ENCODE peak calls at places on chromosomes 2 and 18, in seven cellular contexts. H is activated gamma-delta T cell; A is cardiac fibroblast; P is fibroblast of lung; B is mesenteric fat pad; Z is CD4-positive, alpha-beta T cell; R is skeletal muscle cell. O is an unnamed sample.

GRCh38 chr2:70523996-70524965 is 29.3 kb downstream of the TGFA start:
- DNase-seq in B (no peak), H (no peak), Z (no peak), R (no peak), A (peak), P (no peak), O (peak)

GRCh38 chr2:205902041-205902898 is 183.7 kb downstream of the INO80D start:
- DNase-seq in Z (no peak), B (no peak), R (no peak), H (no peak), A (no peak), P (peak), O (peak)

GRCh38 chr18:23629444-23629946 is 33.2 kb downstream of the ANKRD29 start:
- DNase-seq in B (no peak), R (no peak), Z (no peak), P (no peak), H (no peak), A (no peak), O (no peak)

GRCh38 chr2:144518744-144519596 is 949 bp downstream of the ZEB2 start:
- DNase-seq in H (no peak), B (no peak), R (no peak), A (no peak), P (peak), Z (no peak), O (peak)

GRCh38 chr2:50547521-50547920 is 484.4 kb downstream of the NRXN1 start:
- DNase-seq in Z (no peak), B (no peak), H (no peak), A (no peak), P (peak), R (peak), O (peak)

GRCh38 chr18:22211660-22212059 is 42.3 kb downstream of the GATA6 start:
- DNase-seq in P (no peak), Z (no peak), B (no peak), H (no peak), R (no peak), A (peak), O (no peak)

GRCh38 chr18:59464521-59464920 is 105.5 kb upstream of the LMAN1 start:
- DNase-seq in R (no peak), B (no peak), H (no peak), A (no peak), Z (no peak), P (no peak), O (no peak)

GRCh38 chr2:45055261-45055660 is 46.0 kb upstream of the SIX2 start:
- DNase-seq in Z (no peak), H (no peak), B (no peak), R (no peak), A (no peak), P (no peak), O (no peak)

GRCh38 chr18:79965119-79965902 is 868 bp downstream of the HSBP1L1 start:
- DNase-seq in P (peak), H (no peak), A (peak), B (no peak), Z (no peak), R (no peak), O (peak)

GRCh38 chr2:241620419-241620769 is 16.6 kb downstream of the THAP4 start:
- DNase-seq in H (no peak), Z (no peak), B (no peak), P (peak), R (peak), A (peak), O (peak)

GRCh38 chr2:193695367-193695766 is 1500.6 kb upstream of the TMEFF2 start:
- DNase-seq in Z (no peak), H (no peak), R (peak), P (peak), B (no peak), A (peak), O (peak)

GRCh38 chr2:70340921-70341765 is 39.3 kb upstream of the FAM136A start:
- DNase-seq in Z (peak), B (no peak), R (no peak), H (no peak), A (peak), P (peak), O (no peak)

GRCh38 chr2:239266779-239267410 is 133.9 kb downstream of the HDAC4 start:
- DNase-seq in P (no peak), A (no peak), Z (no peak), R (no peak), B (peak), H (no peak), O (no peak)

GRCh38 chr2:106339156-106339555 is 129.1 kb downstream of the RGPD3 start:
- DNase-seq in H (no peak), A (no peak), B (no peak), Z (no peak), R (no peak), P (no peak), O (no peak)

GRCh38 chr2:200699310-200699709 is 112.4 kb upstream of the BZW1 start:
- DNase-seq in H (no peak), R (no peak), A (no peak), P (no peak), B (no peak), Z (no peak), O (no peak)

GRCh38 chr2:197042613-197043248 is 116.2 kb upstream of the PGAP1 start:
- DNase-seq in B (no peak), A (no peak), P (no peak), Z (no peak), R (no peak), H (no peak), O (no peak)

GRCh38 chr2:23940976-23941605 is 828 bp downstream of the UBXN2A start:
- DNase-seq in B (no peak), A (peak), P (peak), R (no peak), H (no peak), Z (no peak), O (peak)

GRCh38 chr2:21451418-21451817 is 327.6 kb downstream of the TDRD15 start:
- DNase-seq in Z (no peak), H (no peak), A (no peak), P (no peak), R (no peak), B (no peak), O (no peak)

GRCh38 chr2:10873790-10874437 is 37.8 kb upstream of the KCNF1 start:
- DNase-seq in R (no peak), B (no peak), H (no peak), Z (no peak), P (no peak), A (peak), O (no peak)

O was measured in foreskin fibroblast.